ENCODE peak calls at places on chromosome 5, in four cellular contexts. One of them, this sample, is unnamed.

GRCh38 chr5:175821790-175822211 is 49.6 kb upstream of the CPLX2 start:
- DNase-seq in CD8-positive, alpha-beta T cell: no peak
- DNase-seq in stomach: no peak
- DNase-seq in H1: no peak
- DNase-seq in this sample: no peak

GRCh38 chr5:140312067-140312790 is 9.3 kb upstream of the PFDN1 start:
- DNase-seq in CD8-positive, alpha-beta T cell: no peak
- DNase-seq in stomach: peak
- DNase-seq in H1: no peak
- DNase-seq in this sample: no peak

GRCh38 chr5:100691085-100691484 is 155.9 kb downstream of the FAM174A start:
- DNase-seq in CD8-positive, alpha-beta T cell: no peak
- DNase-seq in stomach: no peak
- DNase-seq in H1: no peak
- DNase-seq in this sample: no peak

GRCh38 chr5:149940941-149941644 is 3.5 kb downstream of the PDE6A start:
- DNase-seq in CD8-positive, alpha-beta T cell: no peak
- DNase-seq in stomach: no peak
- DNase-seq in H1: no peak
- DNase-seq in this sample: no peak

GRCh38 chr5:154078305-154078704 is 39.5 kb downstream of the MFAP3 start:
- DNase-seq in CD8-positive, alpha-beta T cell: no peak
- DNase-seq in stomach: no peak
- DNase-seq in H1: no peak
- DNase-seq in this sample: no peak

GRCh38 chr5:60718186-60718892 is 18.4 kb upstream of the DEPDC1B start:
- DNase-seq in CD8-positive, alpha-beta T cell: no peak
- DNase-seq in stomach: no peak
- DNase-seq in H1: no peak
- DNase-seq in this sample: no peak

GRCh38 chr5:56900395-56900794 is 9.0 kb upstream of the SETD9 start:
- DNase-seq in CD8-positive, alpha-beta T cell: no peak
- DNase-seq in stomach: no peak
- DNase-seq in H1: no peak
- DNase-seq in this sample: no peak

GRCh38 chr5:154446183-154447073 is 631 bp downstream of the SAP30L start:
- DNase-seq in CD8-positive, alpha-beta T cell: peak
- DNase-seq in stomach: peak
- DNase-seq in H1: no peak
- DNase-seq in this sample: peak

GRCh38 chr5:10233505-10233904 is 16.2 kb downstream of the ATPSCKMT start:
- DNase-seq in CD8-positive, alpha-beta T cell: no peak
- DNase-seq in stomach: no peak
- DNase-seq in H1: no peak
- DNase-seq in this sample: no peak

DNA sequence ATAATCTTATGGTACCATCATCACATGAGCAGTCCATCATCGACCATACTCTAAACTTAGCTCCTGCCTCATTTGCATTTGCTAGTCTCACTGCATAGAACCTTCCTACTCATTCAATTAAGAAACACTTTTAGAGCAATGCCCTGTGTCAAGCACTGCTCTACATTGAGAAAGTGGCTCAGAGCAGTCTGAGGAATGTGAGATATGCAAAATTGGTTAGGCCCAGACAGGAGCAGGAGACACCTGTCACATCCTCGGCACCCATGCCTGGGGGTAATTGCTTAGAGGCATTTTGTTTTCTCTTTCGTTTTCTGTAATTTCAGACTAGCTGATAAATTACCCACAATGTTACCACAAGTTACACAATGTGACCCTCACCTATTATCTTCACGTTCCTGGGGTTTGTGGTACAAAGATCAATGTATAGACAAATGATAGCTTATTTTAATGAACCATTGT is 4.9 kb upstream of the RARS1 start:
- DNase-seq in CD8-positive, alpha-beta T cell: no peak
- DNase-seq in stomach: no peak
- DNase-seq in H1: no peak
- DNase-seq in this sample: no peak
- H3K4me3 ChIP-seq in CD8-positive, alpha-beta T cell: no peak
- H3K4me3 ChIP-seq in stomach: no peak
- H3K4me3 ChIP-seq in H1: no peak
- H3K4me3 ChIP-seq in this sample: no peak

GRCh38 chr5:132227235-132227484 is 493 bp downstream of the P4HA2 start:
- DNase-seq in CD8-positive, alpha-beta T cell: no peak
- DNase-seq in stomach: no peak
- DNase-seq in H1: no peak
- DNase-seq in this sample: no peak

GRCh38 chr5:132226516-132227234 is 978 bp downstream of the P4HA2 start:
- DNase-seq in CD8-positive, alpha-beta T cell: no peak
- DNase-seq in stomach: peak
- DNase-seq in H1: no peak
- DNase-seq in this sample: no peak

GRCh38 chr5:132223861-132224260 is 3.8 kb downstream of the P4HA2 start:
- DNase-seq in CD8-positive, alpha-beta T cell: no peak
- DNase-seq in stomach: no peak
- DNase-seq in H1: no peak
- DNase-seq in this sample: no peak

GRCh38 chr5:132224721-132225120 is 2.9 kb downstream of the P4HA2 start:
- DNase-seq in CD8-positive, alpha-beta T cell: no peak
- DNase-seq in stomach: no peak
- DNase-seq in H1: no peak
- DNase-seq in this sample: no peak

DNA sequence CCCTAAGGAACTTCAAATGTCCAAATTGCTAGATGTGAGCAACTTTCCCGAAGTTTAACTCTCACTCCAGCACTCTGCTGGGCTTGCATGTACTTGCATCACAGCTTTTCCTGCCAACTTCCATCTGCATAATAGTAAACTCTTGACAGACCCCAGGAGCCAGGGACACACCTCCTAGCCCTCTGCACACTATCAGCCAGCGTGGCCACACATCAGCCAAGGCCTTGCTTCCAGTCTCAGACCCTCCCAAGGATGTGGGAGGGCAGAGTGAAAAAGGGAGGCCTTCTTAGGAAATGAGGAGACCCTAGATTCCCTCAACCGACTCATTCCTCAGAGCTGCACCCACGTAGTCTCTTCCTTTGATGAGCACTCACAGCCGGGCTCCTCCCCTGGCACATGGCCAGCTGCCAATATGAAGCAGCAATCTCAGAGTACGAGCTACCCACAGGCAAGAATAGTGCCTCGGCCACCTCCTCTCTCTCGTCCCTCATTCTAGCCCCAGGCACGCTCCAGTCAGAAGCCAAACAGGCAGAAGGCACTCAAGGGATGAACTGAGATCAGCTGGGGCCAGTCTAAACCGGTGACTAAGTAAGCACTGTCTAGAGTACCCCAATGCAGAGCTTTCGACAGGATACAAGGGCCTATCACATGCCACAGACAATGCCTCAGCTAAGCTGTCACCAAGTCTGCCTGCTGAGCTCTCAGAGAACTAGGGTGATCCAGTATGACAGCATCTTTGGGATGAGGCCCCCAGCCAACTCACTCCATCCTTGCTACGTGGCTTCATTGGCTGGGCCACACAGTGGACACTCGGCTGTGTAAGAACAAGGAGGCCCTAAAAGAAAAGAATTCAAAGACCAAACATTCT is 2.3 kb downstream of the P4HA2 start:
- DNase-seq in CD8-positive, alpha-beta T cell: no peak
- DNase-seq in stomach: peak
- DNase-seq in H1: no peak
- DNase-seq in this sample: peak
- H3K4me3 ChIP-seq in CD8-positive, alpha-beta T cell: no peak
- H3K4me3 ChIP-seq in stomach: no peak
- H3K4me3 ChIP-seq in H1: no peak
- H3K4me3 ChIP-seq in this sample: no peak

GRCh38 chr5:33936381-33937016 is at the start of gene RXFP3:
- DNase-seq in CD8-positive, alpha-beta T cell: no peak
- DNase-seq in stomach: no peak
- DNase-seq in H1: no peak
- DNase-seq in this sample: no peak
- H3K4me3 ChIP-seq in CD8-positive, alpha-beta T cell: no peak
- H3K4me3 ChIP-seq in stomach: peak
- H3K4me3 ChIP-seq in H1: peak
- H3K4me3 ChIP-seq in this sample: no peak

GRCh38 chr5:73629456-73629855 is 3.5 kb downstream of the ARHGEF28 start:
- DNase-seq in CD8-positive, alpha-beta T cell: no peak
- DNase-seq in stomach: no peak
- DNase-seq in H1: no peak
- DNase-seq in this sample: no peak

GRCh38 chr5:73624888-73625287 is 1.1 kb upstream of the ARHGEF28 start:
- DNase-seq in CD8-positive, alpha-beta T cell: no peak
- DNase-seq in stomach: no peak
- DNase-seq in H1: no peak
- DNase-seq in this sample: no peak

GRCh38 chr5:73625905-73626811 is at the start of gene ARHGEF28:
- DNase-seq in CD8-positive, alpha-beta T cell: no peak
- DNase-seq in stomach: peak
- DNase-seq in H1: no peak
- DNase-seq in this sample: no peak

GRCh38 chr5:73625314-73625904 is 587 bp upstream of the ARHGEF28 start:
- DNase-seq in CD8-positive, alpha-beta T cell: no peak
- DNase-seq in stomach: no peak
- DNase-seq in H1: peak
- DNase-seq in this sample: no peak

DNA sequence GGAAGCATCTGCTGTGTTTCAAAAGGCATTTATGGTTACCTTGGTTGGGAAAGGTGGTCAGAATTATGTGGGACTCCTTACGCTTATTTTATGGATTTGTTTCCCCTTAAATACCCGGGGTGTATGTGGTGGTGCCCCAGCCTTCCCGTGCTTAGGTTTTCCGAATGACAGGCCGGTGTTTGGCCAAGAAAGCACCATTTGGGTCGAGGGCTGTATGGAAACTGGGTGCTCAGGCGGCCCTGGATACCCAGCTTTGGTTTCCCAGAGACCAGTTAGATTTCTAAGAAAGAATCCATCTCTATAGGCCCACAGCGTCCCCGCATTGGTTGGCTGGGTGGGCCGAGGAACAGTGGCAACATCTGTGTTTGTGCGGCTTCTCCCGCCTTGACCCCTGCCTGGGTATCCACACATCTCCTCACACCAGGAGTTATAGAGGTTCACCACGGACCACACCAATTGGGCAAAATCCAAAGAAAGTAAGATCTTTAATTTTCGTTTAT is 868 bp downstream of the ARHGEF28 start:
- DNase-seq in CD8-positive, alpha-beta T cell: no peak
- DNase-seq in stomach: no peak
- DNase-seq in H1: no peak
- DNase-seq in this sample: no peak
- H3K4me3 ChIP-seq in CD8-positive, alpha-beta T cell: peak
- H3K4me3 ChIP-seq in stomach: peak
- H3K4me3 ChIP-seq in H1: peak
- H3K4me3 ChIP-seq in this sample: no peak

DNA sequence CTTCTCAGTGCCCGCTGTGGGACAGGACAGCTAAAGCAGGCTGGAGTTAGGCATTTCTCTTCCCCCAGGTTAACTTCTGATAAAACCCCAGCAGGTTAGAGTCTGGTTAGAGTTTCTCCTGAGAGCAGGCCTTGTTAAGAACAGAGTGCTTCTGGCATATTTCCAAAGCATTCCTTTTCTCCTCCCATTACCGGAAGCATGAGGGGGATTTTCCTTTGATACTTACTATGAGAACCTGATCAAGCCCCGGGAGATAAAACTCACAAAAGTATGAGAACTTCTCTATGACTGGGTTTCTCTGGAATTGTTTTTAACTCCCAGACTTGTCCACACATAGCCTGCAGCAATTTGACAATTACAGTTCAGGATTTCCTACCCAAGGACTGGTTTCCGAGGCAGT is 77.4 kb upstream of the MAST4 start:
- DNase-seq in CD8-positive, alpha-beta T cell: no peak
- DNase-seq in stomach: no peak
- DNase-seq in H1: no peak
- DNase-seq in this sample: no peak
- H3K4me3 ChIP-seq in CD8-positive, alpha-beta T cell: no peak
- H3K4me3 ChIP-seq in stomach: no peak
- H3K4me3 ChIP-seq in H1: no peak
- H3K4me3 ChIP-seq in this sample: no peak

GRCh38 chr5:103498211-103498610 is 64.4 kb downstream of the NUDT12 start:
- DNase-seq in CD8-positive, alpha-beta T cell: no peak
- DNase-seq in stomach: no peak
- DNase-seq in H1: no peak
- DNase-seq in this sample: no peak

GRCh38 chr5:103499236-103499635 is 63.4 kb downstream of the NUDT12 start:
- DNase-seq in CD8-positive, alpha-beta T cell: no peak
- DNase-seq in stomach: no peak
- DNase-seq in H1: no peak
- DNase-seq in this sample: no peak

GRCh38 chr5:103502651-103503050 is 59.9 kb downstream of the NUDT12 start:
- DNase-seq in CD8-positive, alpha-beta T cell: no peak
- DNase-seq in stomach: no peak
- DNase-seq in H1: no peak
- DNase-seq in this sample: no peak

GRCh38 chr5:103497782-103498181 is 64.8 kb downstream of the NUDT12 start:
- DNase-seq in CD8-positive, alpha-beta T cell: no peak
- DNase-seq in stomach: no peak
- DNase-seq in H1: no peak
- DNase-seq in this sample: no peak

DNA sequence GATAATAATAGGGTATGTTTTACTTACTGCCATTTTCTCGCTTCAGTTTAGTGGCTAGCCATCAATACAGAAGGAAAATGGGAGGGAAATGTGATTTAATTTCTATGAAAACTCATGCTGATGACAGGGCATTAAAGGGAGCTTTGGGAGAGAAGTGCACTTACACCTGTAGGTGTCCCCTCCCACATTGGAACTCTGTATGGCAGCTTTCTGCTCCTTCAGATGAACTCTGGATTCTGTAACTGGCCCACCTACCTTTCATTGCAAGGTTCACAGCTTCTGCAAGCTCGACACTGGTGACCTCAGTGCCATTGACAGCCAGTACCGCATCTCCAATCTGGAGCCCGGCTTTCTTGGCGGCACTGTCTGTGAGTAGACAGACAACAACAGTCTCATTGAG is 63.8 kb downstream of the NUDT12 start:
- DNase-seq in CD8-positive, alpha-beta T cell: no peak
- DNase-seq in stomach: no peak
- DNase-seq in H1: no peak
- DNase-seq in this sample: no peak
- H3K4me3 ChIP-seq in CD8-positive, alpha-beta T cell: no peak
- H3K4me3 ChIP-seq in stomach: no peak
- H3K4me3 ChIP-seq in H1: peak
- H3K4me3 ChIP-seq in this sample: no peak

DNA sequence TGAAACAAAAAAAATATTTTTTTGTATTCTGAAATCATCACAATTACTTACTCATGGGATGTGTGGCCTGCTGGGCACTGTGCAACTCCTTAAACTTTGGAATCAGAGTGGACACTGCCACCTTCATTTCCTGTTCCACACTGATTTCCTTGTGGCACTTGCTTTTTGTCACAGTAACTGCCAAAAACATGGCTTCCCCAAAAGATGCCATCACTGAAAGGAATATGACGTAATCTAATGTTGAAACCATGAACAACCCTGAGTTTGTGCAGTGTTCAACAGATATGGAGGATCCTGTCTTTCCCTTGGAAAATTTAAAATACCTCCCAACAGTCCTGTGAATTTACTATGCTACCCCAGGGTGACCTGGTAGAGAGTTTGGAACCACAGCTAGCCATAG is 12.6 kb upstream of the IL12B start:
- DNase-seq in CD8-positive, alpha-beta T cell: no peak
- DNase-seq in stomach: no peak
- DNase-seq in H1: no peak
- DNase-seq in this sample: no peak
- H3K4me3 ChIP-seq in CD8-positive, alpha-beta T cell: no peak
- H3K4me3 ChIP-seq in stomach: no peak
- H3K4me3 ChIP-seq in H1: no peak
- H3K4me3 ChIP-seq in this sample: no peak

GRCh38 chr5:50968296-50969206 is 302.1 kb downstream of the PARP8 start:
- DNase-seq in CD8-positive, alpha-beta T cell: no peak
- DNase-seq in stomach: no peak
- DNase-seq in H1: no peak
- DNase-seq in this sample: no peak
- H3K4me3 ChIP-seq in CD8-positive, alpha-beta T cell: no peak
- H3K4me3 ChIP-seq in stomach: peak
- H3K4me3 ChIP-seq in H1: peak
- H3K4me3 ChIP-seq in this sample: no peak